ENCODE peak calls at places on chromosomes 13 and 19, in five cellular contexts. One of them, this sample, is unnamed.

GRCh38 chr13:106143930-106144709 is 391.3 kb downstream of the EFNB2 start:
- DNase-seq in tibial nerve: no peak
- DNase-seq in right lobe of liver: no peak
- DNase-seq in GM12878: no peak
- DNase-seq in heart left ventricle: no peak
- DNase-seq in this sample: no peak

GRCh38 chr19:28498404-28498976 is 714.5 kb downstream of the UQCRFS1 start:
- DNase-seq in tibial nerve: no peak
- DNase-seq in GM12878: no peak
- DNase-seq in right lobe of liver: no peak
- DNase-seq in heart left ventricle: no peak
- DNase-seq in this sample: no peak

GRCh38 chr19:35696835-35697234 is 7.5 kb upstream of the ZBTB32 start:
- DNase-seq in GM12878: peak; percentile 70
- DNase-seq in heart left ventricle: no peak
- DNase-seq in tibial nerve: no peak
- DNase-seq in right lobe of liver: no peak
- DNase-seq in this sample: no peak

GRCh38 chr13:95426631-95427030 is 125.4 kb upstream of the ABCC4 start:
- DNase-seq in heart left ventricle: no peak
- DNase-seq in GM12878: no peak
- DNase-seq in right lobe of liver: no peak
- DNase-seq in tibial nerve: no peak
- DNase-seq in this sample: no peak

GRCh38 chr13:47679391-47679790 is 321.7 kb downstream of the SUCLA2 start:
- DNase-seq in tibial nerve: no peak
- DNase-seq in GM12878: no peak
- DNase-seq in right lobe of liver: no peak
- DNase-seq in heart left ventricle: no peak
- DNase-seq in this sample: no peak

GRCh38 chr13:97222934-97223710 is 989 bp downstream of the MBNL2 start:
- DNase-seq in tibial nerve: no peak
- DNase-seq in heart left ventricle: no peak
- DNase-seq in GM12878: no peak
- DNase-seq in right lobe of liver: no peak
- DNase-seq in this sample: no peak

GRCh38 chr19:15427991-15428471 is 9.2 kb upstream of the AKAP8L start:
- DNase-seq in tibial nerve: no peak
- DNase-seq in GM12878: no peak
- DNase-seq in right lobe of liver: no peak
- DNase-seq in heart left ventricle: no peak
- DNase-seq in this sample: peak; percentile 64

GRCh38 chr13:113417008-113417735 is 36.1 kb downstream of the ADPRHL1 start:
- DNase-seq in GM12878: no peak
- DNase-seq in heart left ventricle: no peak
- DNase-seq in right lobe of liver: no peak
- DNase-seq in tibial nerve: no peak
- DNase-seq in this sample: no peak

GRCh38 chr19:4217429-4218264 is 11.7 kb upstream of the EBI3 start:
- DNase-seq in right lobe of liver: no peak
- DNase-seq in tibial nerve: no peak
- DNase-seq in heart left ventricle: no peak
- DNase-seq in GM12878: no peak
- DNase-seq in this sample: no peak

GRCh38 chr19:44003461-44004134 is 841 bp downstream of the ZNF230 start:
- DNase-seq in GM12878: no peak
- DNase-seq in tibial nerve: no peak
- DNase-seq in heart left ventricle: no peak
- DNase-seq in right lobe of liver: no peak
- DNase-seq in this sample: peak; percentile 72

GRCh38 chr13:40433577-40433976 is 232.9 kb downstream of the FOXO1 start:
- DNase-seq in heart left ventricle: no peak
- DNase-seq in GM12878: no peak
- DNase-seq in right lobe of liver: no peak
- DNase-seq in tibial nerve: no peak
- DNase-seq in this sample: peak; percentile 90

DNA sequence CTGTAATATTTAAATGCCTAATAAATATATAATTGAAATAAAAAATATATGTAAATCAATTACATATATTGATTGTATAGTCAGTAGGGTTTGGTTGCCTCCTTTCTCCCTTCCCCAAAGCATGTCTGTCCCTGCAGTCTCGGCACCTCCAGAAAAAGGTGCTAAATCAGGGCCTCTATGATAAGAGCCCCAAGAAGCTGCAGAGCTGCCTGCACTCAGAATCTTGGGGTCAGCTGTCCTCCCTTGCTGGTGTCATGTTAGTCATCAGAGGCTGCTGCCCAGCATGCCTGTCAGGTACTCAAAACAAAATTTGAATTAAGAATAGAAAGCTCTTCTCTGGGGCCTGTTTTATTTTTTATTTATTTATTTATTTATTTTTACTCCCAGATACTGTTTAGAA is 9.8 kb downstream of the FLT1 start:
- DNase-seq in GM12878: no peak
- DNase-seq in tibial nerve: no peak
- DNase-seq in right lobe of liver: no peak
- DNase-seq in heart left ventricle: no peak
- DNase-seq in this sample: no peak
- H3K36me3 ChIP-seq in GM12878: no peaks in the 10 kb centered on the region
- H3K36me3 ChIP-seq in tibial nerve: no peaks in the 10 kb centered on the region
- H3K36me3 ChIP-seq in right lobe of liver: no peaks in the 10 kb centered on the region
- H3K36me3 ChIP-seq in heart left ventricle: no peaks in the 10 kb centered on the region
- H3K36me3 ChIP-seq in this sample: no peaks in the 10 kb centered on the region

GRCh38 chr13:22665531-22665930 is 515.2 kb upstream of the SGCG start:
- DNase-seq in tibial nerve: no peak
- DNase-seq in GM12878: no peak
- DNase-seq in heart left ventricle: no peak
- DNase-seq in right lobe of liver: no peak
- DNase-seq in this sample: no peak
- H3K4me1 ChIP-seq in tibial nerve: no peaks in the 10 kb centered on the region
- H3K4me1 ChIP-seq in GM12878: no peaks in the 10 kb centered on the region
- H3K4me1 ChIP-seq in heart left ventricle: no peaks in the 10 kb centered on the region
- H3K4me1 ChIP-seq in right lobe of liver: no peaks in the 10 kb centered on the region
- H3K4me1 ChIP-seq in this sample: no peaks in the 10 kb centered on the region

GRCh38 chr19:57031156-57031555 is 88.6 kb upstream of the USP29 start:
- DNase-seq in right lobe of liver: no peak
- DNase-seq in heart left ventricle: no peak
- DNase-seq in GM12878: no peak
- DNase-seq in tibial nerve: no peak
- DNase-seq in this sample: no peak

GRCh38 chr19:57025491-57025890 is 94.3 kb upstream of the USP29 start:
- DNase-seq in heart left ventricle: no peak
- DNase-seq in right lobe of liver: no peak
- DNase-seq in GM12878: no peak
- DNase-seq in tibial nerve: no peak
- DNase-seq in this sample: no peak

GRCh38 chr19:57027360-57027759 is 92.4 kb upstream of the USP29 start:
- DNase-seq in GM12878: no peak
- DNase-seq in right lobe of liver: no peak
- DNase-seq in tibial nerve: no peak
- DNase-seq in heart left ventricle: no peak
- DNase-seq in this sample: no peak

GRCh38 chr19:57026476-57026875 is 93.3 kb upstream of the USP29 start:
- DNase-seq in tibial nerve: no peak
- DNase-seq in GM12878: no peak
- DNase-seq in right lobe of liver: no peak
- DNase-seq in heart left ventricle: no peak
- DNase-seq in this sample: no peak

DNA sequence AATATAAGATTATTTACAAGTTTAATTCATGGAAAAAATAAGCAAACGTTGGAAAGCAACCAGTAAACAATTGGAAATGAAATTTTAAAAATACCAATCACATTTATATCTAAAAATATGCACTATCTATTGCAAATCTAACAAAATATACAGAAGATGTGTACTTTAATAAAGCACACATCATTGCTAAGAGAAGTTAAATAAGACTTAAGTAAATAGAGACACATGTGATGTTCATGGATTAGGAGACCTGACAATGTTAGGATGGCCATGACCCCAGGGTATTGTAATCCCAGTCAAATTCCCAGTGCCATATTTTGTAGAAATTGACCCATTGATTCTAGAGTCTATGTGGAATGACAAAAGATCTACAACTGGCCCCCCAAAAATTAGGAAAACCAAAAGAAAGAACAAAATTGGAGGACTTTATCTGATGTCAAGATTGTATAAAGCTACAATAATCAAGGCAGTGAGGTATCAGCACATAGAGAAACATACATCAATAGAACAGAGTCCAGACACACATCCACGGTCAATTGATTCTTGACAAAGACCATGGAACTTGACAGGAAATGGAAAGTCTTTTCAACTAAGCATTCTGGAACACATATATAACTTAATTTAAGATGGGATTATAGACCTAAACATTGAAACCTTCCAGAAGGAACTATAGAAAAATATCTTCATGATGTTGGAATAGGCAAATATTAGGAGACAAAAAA is 90.8 kb upstream of the USP29 start:
- DNase-seq in GM12878: no peak
- DNase-seq in heart left ventricle: no peak
- DNase-seq in right lobe of liver: no peak
- DNase-seq in tibial nerve: no peak
- DNase-seq in this sample: no peak
- TF ChIP-seq POLR2A in GM12878: no peak
- TF ChIP-seq POLR2A in heart left ventricle: no peak
- TF ChIP-seq POLR2A in right lobe of liver: no peak
- TF ChIP-seq POLR2A in tibial nerve: no peak
- TF ChIP-seq POLR2A in this sample: no peak

GRCh38 chr13:52414963-52415362 is 9.0 kb upstream of the THSD1 start:
- DNase-seq in right lobe of liver: no peak
- DNase-seq in heart left ventricle: no peak
- DNase-seq in GM12878: no peak
- DNase-seq in tibial nerve: no peak
- DNase-seq in this sample: no peak
- H3K36me3 ChIP-seq in right lobe of liver: peaks cover 47% of the 10 kb centered on the region
- H3K36me3 ChIP-seq in heart left ventricle: no peaks in the 10 kb centered on the region
- H3K36me3 ChIP-seq in GM12878: peaks cover 2% of the 10 kb centered on the region
- H3K36me3 ChIP-seq in tibial nerve: peaks cover 10% of the 10 kb centered on the region
- H3K36me3 ChIP-seq in this sample: peaks cover 96% of the 10 kb centered on the region

DNA sequence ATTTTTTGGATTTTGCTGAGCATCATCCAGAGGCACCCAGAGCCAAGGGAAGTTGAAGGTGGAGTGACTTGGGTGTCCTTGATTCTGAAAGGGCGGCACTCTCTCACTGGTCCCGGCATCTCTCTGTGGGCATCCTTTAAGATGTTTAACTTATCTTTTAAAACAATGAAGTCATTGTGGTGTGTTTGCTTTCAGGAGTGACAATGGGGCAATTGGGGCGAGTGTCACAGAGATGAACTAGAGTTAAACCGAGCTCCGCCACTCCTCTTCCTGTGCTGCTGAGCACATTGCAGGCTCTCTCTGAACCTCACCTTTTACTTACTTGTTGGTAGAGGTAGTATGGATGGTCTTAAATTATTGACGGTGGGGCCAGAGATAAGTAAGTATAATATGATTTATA is 295.7 kb downstream of the MYO16 start:
- DNase-seq in right lobe of liver: no peak
- DNase-seq in GM12878: no peak
- DNase-seq in tibial nerve: no peak
- DNase-seq in heart left ventricle: no peak
- DNase-seq in this sample: no peak
- H3K4me1 ChIP-seq in right lobe of liver: no peaks in the 10 kb centered on the region
- H3K4me1 ChIP-seq in GM12878: no peaks in the 10 kb centered on the region
- H3K4me1 ChIP-seq in tibial nerve: no peaks in the 10 kb centered on the region
- H3K4me1 ChIP-seq in heart left ventricle: no peaks in the 10 kb centered on the region
- H3K4me1 ChIP-seq in this sample: no peaks in the 10 kb centered on the region

GRCh38 chr19:50384685-50385535 is 763 bp downstream of the POLD1 start:
- DNase-seq in heart left ventricle: no peak
- DNase-seq in GM12878: no peak
- DNase-seq in right lobe of liver: no peak
- DNase-seq in tibial nerve: no peak
- DNase-seq in this sample: no peak

GRCh38 chr19:50383852-50384684 is at the start of gene POLD1:
- DNase-seq in tibial nerve: peak; percentile 98
- DNase-seq in heart left ventricle: peak; percentile 98
- DNase-seq in GM12878: peak; percentile 91
- DNase-seq in right lobe of liver: peak; percentile 99
- DNase-seq in this sample: peak; percentile 100

GRCh38 chr19:50383307-50383851 is 768 bp upstream of the POLD1 start:
- DNase-seq in GM12878: no peak
- DNase-seq in heart left ventricle: no peak
- DNase-seq in right lobe of liver: no peak
- DNase-seq in tibial nerve: no peak
- DNase-seq in this sample: no peak

GRCh38 chr19:50387176-50387867 is 3.2 kb downstream of the POLD1 start:
- DNase-seq in GM12878: no peak
- DNase-seq in tibial nerve: no peak
- DNase-seq in right lobe of liver: no peak
- DNase-seq in heart left ventricle: no peak
- DNase-seq in this sample: no peak

GRCh38 chr19:50387868-50388245 is 3.7 kb downstream of the POLD1 start:
- DNase-seq in right lobe of liver: no peak
- DNase-seq in heart left ventricle: no peak
- DNase-seq in GM12878: no peak
- DNase-seq in tibial nerve: no peak
- DNase-seq in this sample: no peak
- TF ChIP-seq POLR2A in right lobe of liver: no peak
- TF ChIP-seq POLR2A in heart left ventricle: no peak
- TF ChIP-seq POLR2A in GM12878: no peak
- TF ChIP-seq POLR2A in tibial nerve: no peak
- TF ChIP-seq POLR2A in this sample: no peak

DNA sequence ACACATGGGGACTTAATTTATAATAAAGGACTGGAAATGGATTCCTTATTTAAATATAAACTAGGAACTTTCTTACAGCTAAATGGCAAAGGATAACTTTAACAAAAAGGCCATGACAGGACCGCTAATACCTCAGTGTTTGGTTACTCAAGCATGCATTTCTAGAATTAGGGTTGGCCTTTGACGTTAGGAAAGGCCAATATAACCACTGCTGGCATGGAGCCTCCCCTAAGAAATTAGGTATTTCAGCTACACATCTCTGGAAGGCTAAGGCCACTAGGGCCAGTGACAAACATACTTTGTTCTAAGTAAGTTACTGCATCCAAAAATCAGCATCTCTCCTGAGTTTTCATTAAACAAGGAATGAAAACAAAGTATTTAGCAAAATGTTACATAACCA is 9.2 kb downstream of the PEG3 start:
- DNase-seq in GM12878: no peak
- DNase-seq in heart left ventricle: no peak
- DNase-seq in tibial nerve: no peak
- DNase-seq in right lobe of liver: no peak
- DNase-seq in this sample: no peak
- H3K36me3 ChIP-seq in GM12878: no peaks in the 10 kb centered on the region
- H3K36me3 ChIP-seq in heart left ventricle: no peaks in the 10 kb centered on the region
- H3K36me3 ChIP-seq in tibial nerve: no peaks in the 10 kb centered on the region
- H3K36me3 ChIP-seq in right lobe of liver: no peaks in the 10 kb centered on the region
- H3K36me3 ChIP-seq in this sample: no peaks in the 10 kb centered on the region